ENCODE peak calls at places on chromosome 16, in nine cellular contexts. F is colonic mucosa, Z is K562, K is uterus, G is lower lobe of right lung, L is H1, J is psoas muscle, I is A549, Q is lung. V is an unnamed sample. For H3K4me1, the result is how much of the 10 kb centered on the place peaks cover.

GRCh38 chr16:49023095-49023494 is 258.5 kb downstream of the CBLN1 start:
- DNase-seq in F (no peak), Z (no peak), K (no peak), G (no peak), L (no peak), J (no peak), I (no peak), Q (no peak), V (peak)

GRCh38 chr16:81889896-81890634 is 111.0 kb downstream of the PLCG2 start:
- DNase-seq in F (peak), Z (peak), K (peak), G (no peak), L (peak), J (no peak), I (peak), Q (peak), V (peak)

GRCh38 chr16:71421911-71422310 is 19.9 kb downstream of the TLE7 start:
- DNase-seq in F (peak), Z (peak), K (no peak), G (no peak), L (no peak), J (no peak), I (peak), Q (no peak), V (peak)

GRCh38 chr16:29820730-29821662 is 734 bp downstream of the MVP start:
- DNase-seq in F (peak), Z (no peak), K (peak), G (peak), L (no peak), J (no peak), I (peak), Q (peak), V (no peak)

GRCh38 chr16:17511340-17511739 is 40.6 kb upstream of the XYLT1 start:
- DNase-seq in F (no peak), Z (no peak), K (no peak), G (no peak), L (no peak), J (no peak), I (no peak), Q (no peak), V (no peak)

GRCh38 chr16:73725147-73725546 is 571.5 kb upstream of the PSMD7 start:
- DNase-seq in F (no peak), Z (no peak), K (no peak), G (no peak), L (no peak), J (no peak), I (no peak), Q (no peak), V (no peak)

GRCh38 chr16:12057276-12057675 is 80.7 kb downstream of the SNX29 start:
- DNase-seq in F (no peak), Z (no peak), K (no peak), G (peak), L (no peak), J (peak), I (no peak), Q (no peak), V (no peak)

GRCh38 chr16:626787-627457 is 3.9 kb upstream of the WFIKKN1 start:
- DNase-seq in F (no peak), Z (peak), K (peak), G (no peak), L (no peak), J (peak), I (peak), Q (peak), V (peak)

GRCh38 chr16:23527961-23528634 is 17.8 kb upstream of the GGA2 start:
- DNase-seq in F (no peak), Z (no peak), K (no peak), G (no peak), L (no peak), J (no peak), I (peak), Q (no peak), V (no peak)

GRCh38 chr16:81738831-81739496 is 40.1 kb upstream of the PLCG2 start:
- DNase-seq in F (peak), Z (peak), K (no peak), G (peak), L (no peak), J (peak), I (no peak), Q (peak), V (no peak)

GRCh38 chr16:27729516-27730304 is 179.8 kb downstream of the KATNIP start:
- DNase-seq in F (no peak), Z (no peak), K (no peak), G (peak), L (no peak), J (peak), I (no peak), Q (peak), V (peak)

GRCh38 chr16:85454171-85454883 is 158.8 kb upstream of the GSE1 start:
- DNase-seq in F (no peak), Z (no peak), K (no peak), G (no peak), L (no peak), J (no peak), I (no peak), Q (no peak), V (no peak)

GRCh38 chr16:88744520-88744835 is 38.2 kb downstream of the CTU2 start:
- DNase-seq in F (no peak), Z (no peak), K (no peak), G (no peak), L (no peak), J (no peak), I (no peak), Q (no peak), V (no peak)
- H3K27ac ChIP-seq in F (no peak), Z (no peak), K (no peak), G (no peak), L (no peak), J (no peak), I (no peak), Q (no peak), V (no peak)

DNA sequence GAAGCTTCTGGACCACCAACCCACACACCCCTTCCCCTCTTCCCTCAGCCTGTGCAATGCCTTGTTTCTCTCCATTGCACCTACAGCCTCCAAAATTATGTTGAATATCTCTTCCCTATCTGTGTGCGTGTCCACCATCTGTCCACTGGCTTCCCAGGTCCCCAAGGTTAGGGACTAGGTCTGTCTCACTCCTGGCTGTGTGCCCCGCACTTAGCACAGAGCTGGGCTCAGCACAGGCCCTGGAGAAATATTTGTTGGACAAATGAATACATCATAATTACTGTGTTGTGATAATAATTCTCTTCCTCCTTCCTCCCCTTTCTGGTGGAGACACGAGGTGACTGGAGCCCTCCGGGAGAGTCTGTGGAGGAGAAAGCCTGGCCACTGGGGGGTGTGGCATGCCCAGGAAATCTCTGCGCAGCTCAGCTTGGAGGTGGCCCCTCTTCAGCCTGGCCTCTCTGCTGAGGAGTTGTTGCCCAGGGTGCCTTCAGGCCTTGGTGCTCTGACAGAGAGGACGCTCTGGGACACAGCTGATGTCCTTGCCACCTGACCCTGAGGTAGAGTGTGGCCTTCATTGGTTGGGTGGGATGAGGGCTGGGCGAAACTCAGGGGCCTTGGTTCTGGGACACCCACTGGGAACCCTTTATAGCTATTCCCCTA is 3.3 kb upstream of the BRD7 start:
- DNase-seq in F (no peak), Z (no peak), K (no peak), G (no peak), L (no peak), J (no peak), I (no peak), Q (no peak), V (no peak)
- TF ChIP-seq CTCF in F (no peak), Z (peak), K (peak), G (peak), L (peak), J (no peak), I (no peak), Q (no peak), V (peak)

GRCh38 chr16:50407351-50407750 is 38.6 kb upstream of the BRD7 start:
- DNase-seq in F (no peak), Z (no peak), K (no peak), G (no peak), L (no peak), J (no peak), I (no peak), Q (peak), V (no peak)
- H3K4me1 ChIP-seq in F (under half), Z (under half), K (under half), G (under half), L (under half), J (under half), I (under half), Q (under half), V (under half)

GRCh38 chr16:2174396-2175131 is 19.0 kb downstream of the TRAF7 start:
- DNase-seq in F (no peak), Z (no peak), K (no peak), G (no peak), L (no peak), J (no peak), I (no peak), Q (no peak), V (no peak)
- H3K27ac ChIP-seq in F (no peak), Z (no peak), K (no peak), G (no peak), L (no peak), J (no peak), I (no peak), Q (no peak), V (no peak)

GRCh38 chr16:31458073-31458834 is 1.0 kb upstream of the ARMC5 start:
- DNase-seq in F (peak), Z (peak), K (no peak), G (peak), L (no peak), J (peak), I (peak), Q (peak), V (peak)
- TF ChIP-seq CTCF in F (no peak), Z (peak), K (no peak), G (no peak), L (no peak), J (no peak), I (no peak), Q (no peak), V (peak)

DNA sequence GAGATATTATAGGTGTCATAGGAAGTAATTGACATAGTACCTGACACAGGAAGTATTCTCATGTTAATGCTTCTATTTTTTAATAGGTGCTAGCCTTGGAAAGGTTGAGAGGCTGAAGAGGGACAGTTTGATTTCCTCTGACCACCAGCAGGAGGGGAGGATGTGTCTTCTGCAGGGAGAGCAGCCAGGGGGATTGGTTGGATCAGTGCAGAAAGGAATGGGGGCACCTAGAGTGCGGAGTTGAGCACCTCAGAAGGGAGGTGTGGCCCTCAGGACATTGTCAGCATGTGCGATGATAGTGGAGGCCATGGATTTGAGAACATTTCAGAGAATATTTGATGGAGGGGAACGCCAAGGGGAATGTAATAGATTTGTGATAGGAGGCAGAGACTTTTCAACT is 23.4 kb downstream of the HAPSTR1 start:
- DNase-seq in F (no peak), Z (no peak), K (no peak), G (no peak), L (no peak), J (no peak), I (no peak), Q (peak), V (no peak)
- H3K4me1 ChIP-seq in F (under half), Z (under half), K (under half), G (half or more), L (under half), J (half or more), I (half or more), Q (under half), V (half or more)

DNA sequence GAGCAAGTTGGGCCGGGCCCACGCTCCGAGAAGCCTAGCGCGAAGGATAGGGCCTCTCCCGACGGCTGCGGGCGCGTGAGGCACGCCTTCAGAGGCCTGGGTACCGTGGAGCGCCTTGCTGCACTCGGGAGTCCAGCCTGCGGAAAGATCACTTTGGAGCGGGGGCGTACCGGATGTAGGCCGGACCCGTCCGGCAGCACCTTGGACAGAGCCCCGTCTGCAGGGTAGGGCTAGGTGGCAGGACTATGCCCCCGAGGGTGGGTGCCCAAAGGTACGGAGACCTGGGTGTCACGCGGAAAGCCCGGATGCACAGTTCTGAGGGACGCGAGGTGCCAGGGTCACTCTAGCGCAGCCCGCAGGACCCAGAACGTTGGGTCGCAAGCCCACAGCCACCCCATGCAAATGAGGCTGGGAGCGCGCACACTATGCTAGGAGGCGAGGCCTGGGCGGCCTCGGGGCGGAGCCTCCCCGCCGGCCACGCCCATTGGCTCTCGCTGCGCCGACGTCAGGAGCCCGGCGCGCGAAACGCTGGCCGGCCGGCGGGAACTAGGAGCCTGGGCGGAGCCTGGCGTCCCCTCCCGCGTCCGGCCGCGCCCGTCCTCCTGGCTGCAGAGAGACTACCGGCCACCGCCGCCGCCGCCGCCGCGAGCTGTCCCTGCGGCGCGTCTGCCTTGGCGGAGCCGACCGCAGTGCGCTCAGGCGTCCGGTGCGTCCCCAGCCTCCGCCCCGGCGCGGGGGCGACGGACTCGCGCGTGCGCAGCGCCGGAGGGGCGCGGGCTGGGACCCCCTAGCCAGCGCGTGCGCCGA is at the start of gene PAQR4:
- DNase-seq in F (peak), Z (peak), K (peak), G (peak), L (no peak), J (peak), I (peak), Q (peak), V (peak)
- H3K27ac ChIP-seq in F (peak), Z (peak), K (no peak), G (peak), L (peak), J (peak), I (peak), Q (peak), V (peak)

GRCh38 chr16:55655709-55656694 is at the start of gene SLC6A2:
- DNase-seq in F (no peak), Z (no peak), K (no peak), G (no peak), L (peak), J (peak), I (peak), Q (no peak), V (no peak)
- TF ChIP-seq CTCF in F (no peak), Z (no peak), K (peak), G (no peak), L (peak), J (no peak), I (no peak), Q (no peak), V (peak)

GRCh38 chr16:2468142-2468724 is 2.9 kb upstream of the NTN3 start:
- DNase-seq in F (no peak), Z (no peak), K (no peak), G (no peak), L (no peak), J (no peak), I (no peak), Q (no peak), V (peak)
- H3K4me1 ChIP-seq in F (under half), Z (under half), K (under half), G (under half), L (under half), J (under half), I (under half), Q (under half), V (under half)

GRCh38 chr16:67666538-67667433 is at the start of the genes C16orf86 and ENKD1:
- DNase-seq in F (peak), Z (peak), K (peak), G (peak), L (no peak), J (peak), I (peak), Q (peak), V (no peak)

GRCh38 chr16:67667434-67667816 is 811 bp downstream of the C16orf86 start:
- DNase-seq in F (no peak), Z (no peak), K (no peak), G (no peak), L (no peak), J (no peak), I (no peak), Q (no peak), V (no peak)

GRCh38 chr16:67667817-67668494 is 1.3 kb downstream of the C16orf86 start:
- DNase-seq in F (peak), Z (peak), K (peak), G (peak), L (peak), J (peak), I (peak), Q (peak), V (peak)

GRCh38 chr16:67669499-67670101 is 3.0 kb downstream of the C16orf86 start:
- DNase-seq in F (no peak), Z (no peak), K (no peak), G (peak), L (no peak), J (no peak), I (no peak), Q (no peak), V (no peak)

DNA sequence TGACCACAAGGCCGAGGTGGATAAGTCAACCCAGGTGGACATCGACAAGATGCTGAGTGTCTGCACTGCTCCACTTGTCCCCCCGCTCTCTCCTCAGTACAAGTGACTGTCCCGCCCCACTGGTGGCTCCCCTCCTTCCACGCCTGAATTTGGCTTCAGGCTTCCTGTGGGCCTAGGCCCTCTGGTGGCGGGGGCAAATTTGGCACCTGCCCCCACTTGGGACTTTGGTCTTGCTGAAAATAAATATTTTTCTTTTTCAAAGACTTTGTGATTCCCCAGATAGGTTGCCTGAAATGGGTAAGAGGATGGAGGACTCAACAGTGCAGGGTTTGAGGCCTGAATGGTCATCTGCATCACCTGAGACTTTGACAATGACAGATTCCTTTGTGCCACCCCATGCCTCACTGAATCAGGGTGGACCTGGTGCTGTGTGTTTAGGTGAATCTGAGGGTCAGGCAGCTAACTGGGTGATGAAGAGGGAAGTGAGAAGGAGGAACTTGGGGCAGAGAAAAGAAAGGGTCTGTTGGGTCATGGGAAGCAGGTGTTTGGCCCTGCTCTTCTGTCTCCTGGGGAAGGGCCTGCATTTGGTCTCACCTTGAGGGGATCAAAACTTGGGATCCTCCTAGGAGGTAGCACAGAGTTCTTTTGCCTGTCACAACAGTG is 2.0 kb downstream of the C16orf86 start:
- DNase-seq in F (no peak), Z (peak), K (no peak), G (peak), L (no peak), J (no peak), I (no peak), Q (no peak), V (no peak)
- H3K27ac ChIP-seq in F (peak), Z (no peak), K (peak), G (peak), L (no peak), J (peak), I (no peak), Q (no peak), V (no peak)

V was measured in foreskin keratinocyte.